ENCODE peak calls at places on chromosomes 5 and 9, in six cellular contexts. E is RWPE1, J is heart left ventricle, B is left ventricle myocardium inferior, Y is WERI-Rb-1, L is prostate gland. I is an unnamed sample.

GRCh38 chr5:24986326-24986725 is 341.5 kb upstream of the CDH10 start:
- DNase-seq in E (no peak), J (no peak), B (no peak), Y (no peak), L (no peak), I (no peak)

GRCh38 chr9:133305731-133306130 is 30.3 kb downstream of the SURF6 start:
- DNase-seq in E (no peak), J (no peak), B (no peak), Y (no peak), L (no peak), I (no peak)

GRCh38 chr5:68087866-68088265 is 127.7 kb upstream of the PIK3R1 start:
- DNase-seq in E (no peak), J (no peak), B (no peak), Y (no peak), L (peak; percentile 16), I (no peak)

GRCh38 chr9:133977421-133978201 is 14.5 kb downstream of the VAV2 start:
- DNase-seq in E (no peak), J (peak; percentile 56), B (peak; percentile 12), Y (no peak), L (no peak), I (no peak)

GRCh38 chr5:125823572-125823971 is 599.6 kb upstream of the GRAMD2B start:
- DNase-seq in E (no peak), J (no peak), B (no peak), Y (no peak), L (no peak), I (no peak)

GRCh38 chr5:78483809-78484521 is 123.5 kb downstream of the SCAMP1 start:
- DNase-seq in E (no peak), J (no peak), B (no peak), Y (no peak), L (no peak), I (no peak)

GRCh38 chr5:78530342-78531096 is 118.1 kb downstream of the LHFPL2 start:
- DNase-seq in E (peak; percentile 34), J (no peak), B (no peak), Y (no peak), L (no peak), I (no peak)

GRCh38 chr9:134065720-134066419 is 2.0 kb downstream of the BRD3 start:
- DNase-seq in E (peak; percentile 83), J (peak; percentile 68), B (no peak), Y (no peak), L (no peak), I (peak; percentile 28)

GRCh38 chr5:6110441-6111005 is 267.8 kb downstream of the MED10 start:
- DNase-seq in E (no peak), J (no peak), B (no peak), Y (no peak), L (no peak), I (no peak)

GRCh38 chr9:134983094-134983493 is 65.4 kb upstream of the FCN1 start:
- DNase-seq in E (no peak), J (peak; percentile 78), B (peak; percentile 58), Y (peak; percentile 90), L (no peak), I (peak; percentile 90)

GRCh38 chr9:108664309-108665255 is 191.2 kb downstream of the ACTL7B start:
- DNase-seq in E (no peak), J (no peak), B (no peak), Y (no peak), L (no peak), I (no peak)

GRCh38 chr5:32814620-32815019 is 103.5 kb downstream of the NPR3 start:
- DNase-seq in E (no peak), J (no peak), B (no peak), Y (no peak), L (peak; percentile 27), I (no peak)

GRCh38 chr9:86783884-86784283 is 163.4 kb downstream of the GAS1 start:
- DNase-seq in E (no peak), J (no peak), B (no peak), Y (no peak), L (no peak), I (no peak)

GRCh38 chr5:122901346-122901745 is 55.9 kb downstream of the SNX24 start:
- DNase-seq in E (no peak), J (no peak), B (no peak), Y (no peak), L (no peak), I (no peak)

GRCh38 chr5:130385619-130386018 is 481.4 kb downstream of the CHSY3 start:
- DNase-seq in E (no peak), J (no peak), B (no peak), Y (no peak), L (no peak), I (no peak)

GRCh38 chr5:165309446-165309845 is 1804.0 kb downstream of the MAT2B start:
- DNase-seq in E (peak; percentile 37), J (no peak), B (no peak), Y (no peak), L (no peak), I (no peak)

GRCh38 chr9:5625916-5626315 is 3.0 kb upstream of the RIC1 start:
- DNase-seq in E (no peak), J (no peak), B (no peak), Y (no peak), L (no peak), I (no peak)

GRCh38 chr5:1087428-1087827 is 24.4 kb downstream of the SLC12A7 start:
- DNase-seq in E (no peak), J (no peak), B (no peak), Y (no peak), L (no peak), I (no peak)

GRCh38 chr9:131240047-131240921 is 36.0 kb downstream of the FAM78A start:
- DNase-seq in E (no peak), J (no peak), B (no peak), Y (no peak), L (no peak), I (no peak)

GRCh38 chr5:180233729-180234128 is 24.7 kb upstream of the RASGEF1C start:
- DNase-seq in E (no peak), J (no peak), B (no peak), Y (no peak), L (no peak), I (no peak)

GRCh38 chr5:178301641-178302040 is 69.0 kb upstream of the PHYKPL start:
- DNase-seq in E (no peak), J (no peak), B (no peak), Y (no peak), L (no peak), I (no peak)

GRCh38 chr9:13552606-13553215 is 273.2 kb upstream of the MPDZ start:
- DNase-seq in E (no peak), J (no peak), B (no peak), Y (no peak), L (no peak), I (no peak)

GRCh38 chr5:16489322-16489791 is 23.8 kb upstream of the ZNF622 start:
- DNase-seq in E (peak; percentile 60), J (no peak), B (no peak), Y (no peak), L (no peak), I (no peak)

GRCh38 chr5:135651156-135651555 is 72.4 kb upstream of the CXCL14 start:
- DNase-seq in E (peak; percentile 99), J (no peak), B (no peak), Y (no peak), L (no peak), I (no peak)

GRCh38 chr9:96495341-96495740 is 45.4 kb downstream of the HABP4 start:
- DNase-seq in E (no peak), J (no peak), B (no peak), Y (no peak), L (no peak), I (no peak)

GRCh38 chr5:32777733-32778132 is 66.6 kb downstream of the NPR3 start:
- DNase-seq in E (no peak), J (no peak), B (no peak), Y (no peak), L (no peak), I (no peak)

GRCh38 chr5:1893754-1894153 is 11.0 kb upstream of the IRX4 start:
- DNase-seq in E (no peak), J (no peak), B (no peak), Y (no peak), L (no peak), I (no peak)

GRCh38 chr5:134406390-134406789 is 5.3 kb downstream of the CDKN2AIPNL start:
- DNase-seq in E (no peak), J (no peak), B (no peak), Y (no peak), L (no peak), I (no peak)

DNA sequence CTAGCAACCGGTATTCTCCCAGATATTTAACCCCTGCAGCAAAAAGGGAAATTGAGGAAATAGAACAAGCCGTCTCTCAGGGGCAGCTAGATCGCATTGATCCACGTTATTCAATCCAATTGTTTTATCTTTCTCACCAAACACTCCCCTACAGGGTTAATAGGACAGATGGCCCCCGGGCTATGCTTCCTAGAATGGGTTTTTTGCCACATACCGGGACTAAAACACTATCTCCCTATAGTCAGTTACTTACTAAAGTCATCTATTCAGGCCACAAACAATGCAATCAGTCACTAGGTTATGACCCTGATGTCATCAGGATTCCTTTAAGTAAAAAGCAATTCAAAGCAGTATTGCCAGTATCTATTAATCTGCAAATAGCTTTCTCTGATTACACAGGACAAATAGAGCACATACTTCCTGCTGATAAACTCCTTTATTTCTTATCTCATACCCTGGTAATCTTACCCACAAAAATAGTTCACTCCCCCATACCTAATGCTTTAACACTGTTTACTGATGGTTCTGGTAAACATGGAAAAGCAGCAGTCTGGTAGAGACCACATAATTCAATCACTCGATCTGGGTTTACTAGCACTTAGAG is 159.0 kb downstream of the CPLANE1 start:
- DNase-seq in E (no peak), J (no peak), B (no peak), Y (no peak), L (no peak), I (no peak)
- H3K27ac ChIP-seq in E (no peak overlapping the region), J (no peak overlapping the region), B (no peak overlapping the region), Y (no peak overlapping the region), L (peak overlapping the region; percentile 9), I (no peak overlapping the region)

GRCh38 chr9:127169507-127169883 is 47.1 kb upstream of the ANGPTL2 start:
- DNase-seq in E (no peak), J (no peak), B (no peak), Y (no peak), L (no peak), I (no peak)
- H3K27ac ChIP-seq in E (no peak overlapping the region), J (no peak overlapping the region), B (no peak overlapping the region), Y (no peak overlapping the region), L (peak overlapping the region; percentile 11), I (no peak overlapping the region)

GRCh38 chr9:21715408-21715807 is 87.0 kb upstream of the MTAP start:
- DNase-seq in E (no peak), J (no peak), B (no peak), Y (no peak), L (no peak), I (no peak)
- H3K27ac ChIP-seq in E (no peak overlapping the region), J (no peak overlapping the region), B (no peak overlapping the region), Y (no peak overlapping the region), L (no peak overlapping the region), I (no peak overlapping the region)

DNA sequence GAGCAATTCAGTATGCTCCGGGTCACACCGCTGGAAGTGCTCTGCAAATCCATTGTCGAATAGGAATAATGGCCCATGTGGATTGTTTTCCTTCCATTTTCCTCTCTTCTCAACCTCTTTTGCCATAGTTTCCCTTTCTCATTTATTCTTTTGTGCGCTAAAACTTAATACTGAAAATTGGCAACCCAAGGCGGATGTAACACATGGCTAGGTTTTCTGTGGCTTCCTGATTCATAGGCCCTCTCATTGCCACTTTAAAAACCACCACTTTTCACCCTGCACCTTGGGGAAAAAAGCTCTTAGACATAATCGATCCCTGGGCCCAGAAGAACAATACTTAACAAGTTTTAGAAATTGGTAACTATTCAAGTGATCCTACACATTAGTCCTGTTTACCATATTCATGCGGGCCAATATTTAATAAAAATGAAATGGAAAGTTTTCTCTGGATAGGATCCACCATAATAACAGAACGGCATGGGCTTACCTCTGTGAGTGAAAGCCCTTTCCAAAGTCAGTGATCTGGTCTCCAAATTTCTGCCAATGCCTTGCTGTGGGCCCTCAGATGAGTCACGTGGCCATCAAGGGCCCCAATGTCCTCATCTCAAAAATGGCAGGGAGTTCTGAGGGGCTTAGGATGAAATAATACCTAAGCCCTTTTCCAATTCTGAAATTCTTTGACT is 34.6 kb downstream of the ITK start:
- DNase-seq in E (no peak), J (no peak), B (no peak), Y (no peak), L (no peak), I (no peak)
- H3K27ac ChIP-seq in E (no peak overlapping the region), J (no peak overlapping the region), B (no peak overlapping the region), Y (no peak overlapping the region), L (no peak overlapping the region), I (no peak overlapping the region)